ENCODE peak calls at places on chromosomes 6 and 20, in eight cellular contexts. One of them, this sample, is unnamed.
A peak's percentile ranks its signal among the peaks of the same experiment; 100 is the strongest.

GRCh38 chr6:105874835-105875626 is 211.1 kb upstream of the PRDM1 start:
- DNase-seq in HepG2: no peak
- DNase-seq in HEK293T: no peak
- DNase-seq in smooth muscle cell of the brain vasculature: no peak
- DNase-seq in heart right ventricle: no peak
- DNase-seq in activated CD8-positive, alpha-beta memory T cell treated with anti-CD3 and anti-CD28 coated beads for 1 hour: no peak
- DNase-seq in astrocyte of the spinal cord: no peak
- DNase-seq in PC-9: no peak
- DNase-seq in this sample: no peak

GRCh38 chr6:152057832-152058498 is 250.5 kb downstream of the ESR1 start:
- DNase-seq in PC-9: no peak
- DNase-seq in HEK293T: no peak
- DNase-seq in heart right ventricle: no peak
- DNase-seq in astrocyte of the spinal cord: peak; percentile 57
- DNase-seq in HepG2: no peak
- DNase-seq in smooth muscle cell of the brain vasculature: peak; percentile 73
- DNase-seq in activated CD8-positive, alpha-beta memory T cell treated with anti-CD3 and anti-CD28 coated beads for 1 hour: no peak
- DNase-seq in this sample: no peak

GRCh38 chr6:87917861-87918260 is 129.8 kb upstream of the SPACA1 start:
- DNase-seq in HEK293T: no peak
- DNase-seq in PC-9: no peak
- DNase-seq in heart right ventricle: no peak
- DNase-seq in HepG2: no peak
- DNase-seq in smooth muscle cell of the brain vasculature: no peak
- DNase-seq in activated CD8-positive, alpha-beta memory T cell treated with anti-CD3 and anti-CD28 coated beads for 1 hour: no peak
- DNase-seq in astrocyte of the spinal cord: no peak
- DNase-seq in this sample: no peak

GRCh38 chr6:112144145-112144926 is 56.9 kb downstream of the FAM229B start:
- DNase-seq in smooth muscle cell of the brain vasculature: no peak
- DNase-seq in astrocyte of the spinal cord: peak; percentile 8
- DNase-seq in HEK293T: no peak
- DNase-seq in heart right ventricle: no peak
- DNase-seq in activated CD8-positive, alpha-beta memory T cell treated with anti-CD3 and anti-CD28 coated beads for 1 hour: no peak
- DNase-seq in HepG2: peak; percentile 30
- DNase-seq in PC-9: no peak
- DNase-seq in this sample: no peak

GRCh38 chr6:26411751-26412150 is 9.7 kb downstream of the BTN3A1 start:
- DNase-seq in PC-9: no peak
- DNase-seq in heart right ventricle: no peak
- DNase-seq in smooth muscle cell of the brain vasculature: no peak
- DNase-seq in activated CD8-positive, alpha-beta memory T cell treated with anti-CD3 and anti-CD28 coated beads for 1 hour: no peak
- DNase-seq in astrocyte of the spinal cord: no peak
- DNase-seq in HepG2: no peak
- DNase-seq in HEK293T: no peak
- DNase-seq in this sample: no peak

GRCh38 chr6:132818404-132819359 is 4.3 kb downstream of the RPS12 start:
- DNase-seq in smooth muscle cell of the brain vasculature: no peak
- DNase-seq in PC-9: peak; percentile 78
- DNase-seq in activated CD8-positive, alpha-beta memory T cell treated with anti-CD3 and anti-CD28 coated beads for 1 hour: no peak
- DNase-seq in heart right ventricle: no peak
- DNase-seq in HepG2: peak; percentile 33
- DNase-seq in HEK293T: no peak
- DNase-seq in astrocyte of the spinal cord: no peak
- DNase-seq in this sample: peak; percentile 42

GRCh38 chr6:46440133-46440532 is 51.1 kb downstream of the RCAN2 start:
- DNase-seq in activated CD8-positive, alpha-beta memory T cell treated with anti-CD3 and anti-CD28 coated beads for 1 hour: no peak
- DNase-seq in smooth muscle cell of the brain vasculature: no peak
- DNase-seq in astrocyte of the spinal cord: peak; percentile 50
- DNase-seq in HepG2: no peak
- DNase-seq in PC-9: no peak
- DNase-seq in HEK293T: no peak
- DNase-seq in heart right ventricle: no peak
- DNase-seq in this sample: no peak

GRCh38 chr6:108492131-108492766 is 68.5 kb upstream of the FOXO3 start:
- DNase-seq in astrocyte of the spinal cord: peak; percentile 72
- DNase-seq in HepG2: peak; percentile 25
- DNase-seq in smooth muscle cell of the brain vasculature: peak; percentile 47
- DNase-seq in heart right ventricle: no peak
- DNase-seq in HEK293T: peak; percentile 25
- DNase-seq in PC-9: peak; percentile 53
- DNase-seq in activated CD8-positive, alpha-beta memory T cell treated with anti-CD3 and anti-CD28 coated beads for 1 hour: no peak
- DNase-seq in this sample: peak; percentile 2

GRCh38 chr20:1994627-1995026 is 769 bp upstream of the PDYN start:
- DNase-seq in smooth muscle cell of the brain vasculature: no peak
- DNase-seq in HepG2: no peak
- DNase-seq in HEK293T: no peak
- DNase-seq in activated CD8-positive, alpha-beta memory T cell treated with anti-CD3 and anti-CD28 coated beads for 1 hour: no peak
- DNase-seq in astrocyte of the spinal cord: no peak
- DNase-seq in PC-9: no peak
- DNase-seq in heart right ventricle: no peak
- DNase-seq in this sample: no peak

GRCh38 chr20:21522479-21523397 is 8.9 kb upstream of the NKX2-2 start:
- DNase-seq in smooth muscle cell of the brain vasculature: no peak
- DNase-seq in activated CD8-positive, alpha-beta memory T cell treated with anti-CD3 and anti-CD28 coated beads for 1 hour: no peak
- DNase-seq in HEK293T: peak; percentile 61
- DNase-seq in astrocyte of the spinal cord: no peak
- DNase-seq in HepG2: no peak
- DNase-seq in heart right ventricle: no peak
- DNase-seq in PC-9: no peak
- DNase-seq in this sample: no peak

GRCh38 chr6:21064716-21065340 is 528.7 kb upstream of the SOX4 start:
- DNase-seq in smooth muscle cell of the brain vasculature: no peak
- DNase-seq in heart right ventricle: no peak
- DNase-seq in activated CD8-positive, alpha-beta memory T cell treated with anti-CD3 and anti-CD28 coated beads for 1 hour: no peak
- DNase-seq in HEK293T: no peak
- DNase-seq in HepG2: no peak
- DNase-seq in astrocyte of the spinal cord: peak; percentile 32
- DNase-seq in PC-9: no peak
- DNase-seq in this sample: no peak

GRCh38 chr6:17390276-17390675 is 3.1 kb upstream of the CAP2 start:
- DNase-seq in astrocyte of the spinal cord: no peak
- DNase-seq in heart right ventricle: no peak
- DNase-seq in activated CD8-positive, alpha-beta memory T cell treated with anti-CD3 and anti-CD28 coated beads for 1 hour: no peak
- DNase-seq in PC-9: no peak
- DNase-seq in smooth muscle cell of the brain vasculature: no peak
- DNase-seq in HepG2: no peak
- DNase-seq in HEK293T: no peak
- DNase-seq in this sample: peak; percentile 43

GRCh38 chr6:16737926-16738325 is 23.3 kb downstream of the ATXN1 start:
- DNase-seq in HepG2: no peak
- DNase-seq in HEK293T: no peak
- DNase-seq in heart right ventricle: no peak
- DNase-seq in PC-9: no peak
- DNase-seq in astrocyte of the spinal cord: no peak
- DNase-seq in activated CD8-positive, alpha-beta memory T cell treated with anti-CD3 and anti-CD28 coated beads for 1 hour: no peak
- DNase-seq in smooth muscle cell of the brain vasculature: no peak
- DNase-seq in this sample: no peak

GRCh38 chr20:48797275-48797825 is 30.4 kb downstream of the PREX1 start:
- DNase-seq in activated CD8-positive, alpha-beta memory T cell treated with anti-CD3 and anti-CD28 coated beads for 1 hour: no peak
- DNase-seq in HEK293T: no peak
- DNase-seq in heart right ventricle: peak; percentile 31
- DNase-seq in HepG2: no peak
- DNase-seq in PC-9: no peak
- DNase-seq in smooth muscle cell of the brain vasculature: no peak
- DNase-seq in astrocyte of the spinal cord: no peak
- DNase-seq in this sample: no peak